ENCODE peak calls at places on chromosomes 4 and X, in eight cellular contexts. O is fibroblast of lung, Z is PC-9, A is esophagus squamous epithelium, K is body of pancreas, B is PC-3, J is nephron progenitor cell, U is tibial nerve. G is an unnamed sample.
A peak's percentile ranks its signal among the peaks of the same experiment; 100 is the strongest.

GRCh38 chrX:19174401-19175025 is 52.2 kb upstream of the ADGRG2 start:
- DNase-seq in O (peak; percentile 60), K (no peak), A (no peak), U (peak; percentile 15), B (peak; percentile 91), J (no peak), Z (peak; percentile 48), G (no peak)

GRCh38 chr4:26529479-26529878 is 39.2 kb upstream of the CCKAR start:
- DNase-seq in Z (no peak), U (no peak), J (no peak), O (no peak), K (no peak), A (no peak), B (no peak), G (no peak)

GRCh38 chrX:97074400-97074799 is 190.7 kb downstream of the RPA4 start:
- DNase-seq in O (peak; percentile 63), U (no peak), B (peak; percentile 2), Z (no peak), J (no peak), K (no peak), A (no peak), G (no peak)

GRCh38 chr4:7403001-7403400 is 31.7 kb downstream of the PSAPL1 start:
- DNase-seq in Z (peak; percentile 75), J (no peak), A (no peak), K (no peak), B (peak; percentile 29), O (peak; percentile 87), U (no peak), G (no peak)

GRCh38 chr4:174749091-174749490 is 80.0 kb downstream of the GLRA3 start:
- DNase-seq in A (no peak), J (no peak), K (no peak), B (no peak), U (no peak), Z (no peak), O (peak; percentile 67), G (no peak)

GRCh38 chrX:1440506-1440905 is 12.2 kb downstream of the ASMTL start:
- DNase-seq in K (no peak), U (no peak), J (no peak), O (no peak), B (no peak), A (no peak), Z (no peak), G (no peak)

GRCh38 chrX:98795636-98796035 is 1614.4 kb downstream of the PCDH19 start:
- DNase-seq in J (no peak), K (no peak), Z (no peak), A (no peak), O (peak; percentile 35), U (no peak), B (peak; percentile 37), G (no peak)

GRCh38 chr4:2796261-2797187 is 3.6 kb downstream of the SH3BP2 start:
- DNase-seq in B (peak; percentile 58), U (peak; percentile 25), Z (peak; percentile 96), K (peak; percentile 93), A (no peak), J (no peak), O (peak; percentile 67), G (peak; percentile 17)

GRCh38 chr4:24975505-24975904 is 55.2 kb downstream of the LGI2 start:
- DNase-seq in O (no peak), B (no peak), J (no peak), K (no peak), U (no peak), A (no peak), Z (no peak), G (no peak)

GRCh38 chr4:183082053-183082452 is 17.0 kb upstream of the WWC2 start:
- DNase-seq in O (no peak), K (no peak), U (no peak), J (no peak), A (no peak), B (no peak), Z (peak; percentile 40), G (no peak)

GRCh38 chr4:152815078-152815477 is 35.3 kb downstream of the ARFIP1 start:
- DNase-seq in J (no peak), A (no peak), Z (no peak), K (no peak), O (no peak), B (no peak), U (no peak), G (no peak)

GRCh38 chrX:151725338-151725614 is 9.3 kb upstream of the CNGA2 start:
- DNase-seq in U (no peak), B (no peak), J (no peak), K (no peak), Z (no peak), A (no peak), O (no peak), G (no peak)

GRCh38 chr4:128191115-128191897 is 96.3 kb downstream of the PGRMC2 start:
- DNase-seq in J (peak; percentile 65), B (peak; percentile 71), K (peak; percentile 73), U (no peak), O (peak; percentile 60), Z (peak; percentile 45), A (no peak), G (peak; percentile 48)

GRCh38 chrX:153600921-153601320 is 2.0 kb upstream of the CCNQ start:
- DNase-seq in Z (no peak), K (peak; percentile 2), U (no peak), B (no peak), A (no peak), J (no peak), O (no peak), G (no peak)

GRCh38 chr4:77146426-77147399 is 10.3 kb upstream of the CCNG2 start:
- DNase-seq in J (no peak), K (no peak), A (no peak), U (no peak), O (peak; percentile 46), Z (peak; percentile 89), B (peak; percentile 77), G (no peak)

GRCh38 chrX:108735680-108736508 is 469 bp downstream of the IRS4 start:
- DNase-seq in B (no peak), K (no peak), A (no peak), J (peak; percentile 56), U (no peak), Z (no peak), O (peak; percentile 9), G (peak; percentile 19)

GRCh38 chr4:83890816-83891215 is 354.9 kb downstream of the GPAT3 start:
- DNase-seq in K (no peak), O (peak; percentile 31), Z (no peak), B (no peak), U (no peak), J (no peak), A (no peak), G (no peak)

GRCh38 chrX:111259559-111259958 is 10.7 kb downstream of the CAPN6 start:
- DNase-seq in U (no peak), B (no peak), O (no peak), J (no peak), K (no peak), Z (no peak), A (no peak), G (no peak)

GRCh38 chr4:146638801-146639351 is at the start of gene POU4F2:
- DNase-seq in O (peak; percentile 20), Z (no peak), A (no peak), U (no peak), K (no peak), J (peak; percentile 65), B (no peak), G (peak; percentile 76)

GRCh38 chr4:4334798-4335520 is 44.9 kb downstream of the ZBTB49 start:
- DNase-seq in B (peak; percentile 71), A (no peak), Z (peak; percentile 40), K (peak; percentile 82), J (peak; percentile 69), O (peak; percentile 34), U (no peak), G (peak; percentile 74)

GRCh38 chr4:52709155-52709554 is 42.1 kb downstream of the ERVMER34-1 start:
- DNase-seq in A (no peak), J (no peak), Z (no peak), U (no peak), B (no peak), O (no peak), K (no peak), G (no peak)

GRCh38 chrX:139475432-139475831 is 55.1 kb upstream of the F9 start:
- DNase-seq in J (no peak), U (no peak), B (no peak), O (no peak), K (no peak), A (no peak), Z (no peak), G (no peak)
- TF ChIP-seq CTCF in J (no peak), U (no peak), B (peak; percentile 20), O (no peak), K (no peak), A (no peak), Z (no peak), G (no peak)

DNA sequence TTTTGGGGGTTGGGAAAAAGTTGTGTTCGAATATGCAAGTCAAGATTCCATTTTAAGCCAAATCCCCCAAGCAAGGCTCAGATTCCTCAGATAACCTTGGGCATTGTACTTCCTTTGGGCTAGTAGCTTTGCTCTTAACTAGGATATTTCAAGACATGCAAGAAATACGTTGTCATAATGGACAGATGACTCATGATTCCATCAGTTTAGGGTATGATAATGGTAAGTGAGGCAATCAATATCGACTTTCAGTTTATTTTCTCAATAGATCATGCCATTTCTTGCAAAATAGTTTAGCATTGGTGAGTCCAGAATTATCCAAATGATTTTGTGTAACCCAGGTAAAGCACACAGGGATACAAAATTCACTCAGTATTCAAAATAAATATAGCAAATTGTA is 25.4 kb downstream of the CFAP299 start:
- DNase-seq in U (no peak), J (no peak), O (no peak), B (peak; percentile 19), A (no peak), K (no peak), Z (no peak), G (no peak)
- TF ChIP-seq CTCF in U (no peak), J (no peak), O (no peak), B (no peak), A (no peak), K (no peak), Z (no peak), G (no peak)

GRCh38 chr4:149031399-149031798 is 589.2 kb upstream of the NR3C2 start:
- DNase-seq in A (no peak), B (peak; percentile 32), U (no peak), Z (peak; percentile 40), J (no peak), O (peak; percentile 15), K (peak; percentile 15), G (no peak)
- TF ChIP-seq CTCF in A (peak; percentile 69), B (peak; percentile 60), U (no peak), Z (peak; percentile 62), J (peak; percentile 22), O (peak; percentile 19), K (peak; percentile 50), G (no peak)

GRCh38 chr4:177671387-177671786 is 229.2 kb upstream of the AGA start:
- DNase-seq in A (no peak), K (no peak), B (no peak), Z (no peak), U (no peak), O (no peak), J (no peak), G (no peak)

GRCh38 chr4:177671845-177672244 is 229.6 kb upstream of the AGA start:
- DNase-seq in O (no peak), B (no peak), K (no peak), Z (no peak), A (no peak), U (no peak), J (no peak), G (no peak)

DNA sequence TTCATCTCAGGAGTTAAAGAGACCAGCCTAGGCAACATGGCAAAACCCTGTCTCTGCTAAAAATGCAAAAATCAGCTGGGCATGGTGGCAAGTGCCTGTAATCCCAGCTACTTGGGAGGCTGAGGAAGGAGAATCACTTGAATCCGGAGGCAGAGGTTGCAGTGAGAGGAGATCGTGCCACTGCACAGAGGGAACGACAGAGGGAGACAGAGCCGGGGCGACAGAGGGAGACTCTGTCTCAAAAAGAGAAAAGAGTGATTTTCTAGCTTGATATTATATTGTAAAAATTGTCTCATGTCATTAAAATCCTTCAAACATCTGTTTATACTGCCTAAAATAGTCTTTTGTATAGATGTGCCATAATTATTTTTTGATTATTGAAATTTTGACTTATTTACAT is 225.4 kb upstream of the AGA start:
- DNase-seq in A (no peak), K (no peak), O (no peak), B (peak; percentile 49), U (no peak), J (no peak), Z (no peak), G (no peak)
- TF ChIP-seq CTCF in A (no peak), K (no peak), O (no peak), B (peak; percentile 71), U (no peak), J (no peak), Z (peak; percentile 43), G (no peak)